ENCODE peak calls at places on chromosomes 3 and 15, in seven cellular contexts. R is WTC11, P is GM23338, U is progenitor cell of endocrine pancreas, Y is bronchial epithelial cell, E is fibroblast of lung, L is GM12864. V is an unnamed sample.

GRCh38 chr3:42572278-42572677 is 9.5 kb downstream of the SEC22C start:
- DNase-seq in Y (peak), R (peak), U (no peak), L (no peak), P (peak), E (peak), V (peak)

GRCh38 chr3:48601622-48601994 is 6.5 kb upstream of the COL7A1 start:
- DNase-seq in E (no peak), Y (no peak), U (no peak), L (no peak), P (no peak), R (no peak), V (no peak)

GRCh38 chr3:171229173-171229572 is 202.7 kb upstream of the SLC2A2 start:
- DNase-seq in U (no peak), Y (no peak), P (no peak), E (no peak), L (no peak), R (no peak), V (no peak)

GRCh38 chr15:71725215-71725955 is 85.0 kb upstream of the NR2E3 start:
- DNase-seq in L (no peak), R (no peak), E (no peak), P (no peak), U (no peak), Y (peak), V (no peak)

GRCh38 chr3:190320594-190321362 is 1.5 kb downstream of the CLDN1 start:
- DNase-seq in R (no peak), E (no peak), L (no peak), P (no peak), U (no peak), Y (no peak), V (no peak)

GRCh38 chr15:80550219-80550909 is 144.7 kb upstream of the ABHD17C start:
- DNase-seq in L (no peak), P (no peak), Y (peak), U (no peak), E (peak), R (no peak), V (no peak)

GRCh38 chr3:67648701-67649100 is 5.7 kb downstream of the SUCLG2 start:
- DNase-seq in P (no peak), U (no peak), R (no peak), E (peak), L (no peak), Y (no peak), V (no peak)

GRCh38 chr3:132180337-132180791 is 136.8 kb upstream of the ACP3 start:
- DNase-seq in L (peak), E (peak), Y (peak), R (no peak), U (no peak), P (peak), V (peak)

GRCh38 chr15:90126022-90126421 is 23.8 kb upstream of the IDH2 start:
- DNase-seq in E (no peak), L (no peak), U (peak), R (no peak), Y (no peak), P (no peak), V (no peak)

GRCh38 chr3:71926242-71926560 is 141.3 kb upstream of the PROK2 start:
- DNase-seq in P (peak), Y (peak), L (no peak), E (peak), U (peak), R (peak), V (peak)

GRCh38 chr3:64185436-64185835 is 39.8 kb downstream of the PRICKLE2 start:
- DNase-seq in Y (peak), E (no peak), R (no peak), L (no peak), U (no peak), P (no peak), V (no peak)

GRCh38 chr3:16513141-16514020 is at the start of gene RFTN1:
- DNase-seq in Y (peak), L (no peak), E (peak), R (peak), P (peak), U (peak), V (peak)

GRCh38 chr3:157447026-157447694 is 10.5 kb downstream of the PTX3 start:
- DNase-seq in Y (peak), L (no peak), P (peak), R (no peak), E (peak), U (no peak), V (no peak)

GRCh38 chr15:100191161-100191560 is 150.6 kb downstream of the ADAMTS17 start:
- DNase-seq in L (no peak), Y (peak), E (no peak), R (no peak), P (no peak), U (no peak), V (no peak)

GRCh38 chr3:56188201-56188600 is 280.1 kb downstream of the ERC2 start:
- DNase-seq in E (no peak), L (no peak), U (no peak), P (no peak), Y (no peak), R (no peak), V (no peak)

GRCh38 chr3:138673641-138674040 is 65.1 kb downstream of the FAIM start:
- DNase-seq in R (no peak), U (no peak), E (peak), L (no peak), P (peak), Y (peak), V (no peak)

GRCh38 chr3:38468811-38469210 is 15.1 kb downstream of the ACVR2B start:
- DNase-seq in L (no peak), P (no peak), E (no peak), R (no peak), Y (no peak), U (no peak), V (no peak)
- TF ChIP-seq CTCF in L (no peak), P (no peak), E (no peak), R (no peak), Y (no peak), U (no peak), V (no peak)

GRCh38 chr3:6282920-6283319 is 578.0 kb upstream of the GRM7 start:
- DNase-seq in E (no peak), R (no peak), Y (no peak), L (no peak), P (no peak), U (no peak), V (no peak)

GRCh38 chr3:6287063-6287462 is 573.9 kb upstream of the GRM7 start:
- DNase-seq in P (no peak), E (peak), R (no peak), U (no peak), L (no peak), Y (no peak), V (no peak)

GRCh38 chr3:6281662-6282061 is 579.3 kb upstream of the GRM7 start:
- DNase-seq in L (no peak), R (no peak), E (no peak), U (no peak), Y (no peak), P (no peak), V (no peak)
- TF ChIP-seq CTCF in L (no peak), R (no peak), E (no peak), U (no peak), Y (no peak), P (no peak), V (no peak)

GRCh38 chr3:159821737-159822136 is 166.9 kb upstream of the IL12A start:
- DNase-seq in U (no peak), E (no peak), L (no peak), R (no peak), P (no peak), Y (no peak), V (no peak)

GRCh38 chr3:159828542-159828943 is 160.1 kb upstream of the IL12A start:
- DNase-seq in Y (peak), L (no peak), E (peak), P (peak), R (no peak), U (no peak), V (no peak)

GRCh38 chr3:159824341-159824740 is 164.3 kb upstream of the IL12A start:
- DNase-seq in E (peak), U (no peak), Y (peak), P (no peak), L (no peak), R (no peak), V (no peak)

GRCh38 chr3:159823763-159824162 is 164.9 kb upstream of the IL12A start:
- DNase-seq in P (no peak), L (no peak), U (no peak), E (no peak), R (no peak), Y (no peak), V (no peak)

DNA sequence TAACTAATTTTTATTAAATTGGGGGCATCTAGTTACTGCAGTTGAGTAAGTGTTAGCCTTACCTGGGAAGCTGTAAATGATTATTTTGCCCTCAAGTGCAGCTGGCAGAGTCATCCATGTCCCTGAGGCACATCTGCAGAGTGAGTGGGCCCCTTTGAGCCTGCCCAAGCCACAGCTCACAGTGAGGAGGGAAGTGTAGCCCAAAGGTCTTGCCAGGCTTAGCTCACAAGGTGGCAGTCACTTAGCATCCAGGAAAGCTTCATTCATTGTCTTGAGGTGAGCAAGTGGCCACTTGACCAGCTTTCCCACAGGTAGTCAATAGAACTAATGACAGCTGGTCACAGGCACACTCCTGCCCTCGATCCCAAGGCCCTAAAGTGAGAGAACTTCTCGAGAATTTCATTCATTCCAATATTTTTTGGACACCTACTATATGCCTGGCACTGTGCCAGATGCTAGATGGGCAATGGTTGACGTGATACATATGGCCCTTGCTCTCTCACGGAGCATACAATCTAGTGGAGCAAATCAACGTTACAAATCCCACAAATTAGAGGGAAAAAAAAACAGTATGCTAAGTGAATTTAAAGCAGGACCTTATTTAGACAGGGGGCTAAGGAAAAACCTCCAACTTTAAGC is 163.3 kb upstream of the IL12A start:
- DNase-seq in U (no peak), R (no peak), E (no peak), Y (no peak), P (no peak), L (no peak), V (no peak)
- TF ChIP-seq CTCF in U (no peak), R (no peak), E (no peak), Y (peak), P (peak), L (no peak), V (no peak)

GRCh38 chr15:56918046-56918906 is at the start of gene TCF12:
- DNase-seq in R (peak), Y (peak), P (peak), E (peak), L (peak), U (peak), V (peak)
- TF ChIP-seq CTCF in R (no peak), Y (peak), P (peak), E (peak), L (peak), U (peak), V (no peak)

DNA sequence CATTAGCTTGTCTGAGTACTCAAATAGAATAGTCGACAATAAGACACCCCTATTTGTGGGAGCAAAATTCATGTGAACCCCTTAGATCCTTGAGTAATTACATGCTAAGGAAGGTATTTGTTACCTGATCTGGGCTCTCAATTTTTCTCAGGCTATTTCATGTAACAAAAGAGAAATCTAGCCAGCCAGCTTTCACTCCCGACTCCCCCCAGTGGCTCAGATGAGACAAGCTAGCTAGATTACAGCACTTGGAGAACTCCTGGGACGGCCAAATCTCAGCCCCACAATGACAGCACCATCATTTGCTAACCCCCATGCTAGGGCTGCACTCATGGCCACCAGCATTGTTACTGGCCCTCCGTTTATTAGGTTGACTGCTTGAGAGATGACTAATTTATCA is 41.3 kb downstream of the GLDN start:
- DNase-seq in U (no peak), L (no peak), E (peak), Y (peak), R (peak), P (peak), V (peak)
- TF ChIP-seq CTCF in U (peak), L (peak), E (peak), Y (peak), R (no peak), P (peak), V (peak)

DNA sequence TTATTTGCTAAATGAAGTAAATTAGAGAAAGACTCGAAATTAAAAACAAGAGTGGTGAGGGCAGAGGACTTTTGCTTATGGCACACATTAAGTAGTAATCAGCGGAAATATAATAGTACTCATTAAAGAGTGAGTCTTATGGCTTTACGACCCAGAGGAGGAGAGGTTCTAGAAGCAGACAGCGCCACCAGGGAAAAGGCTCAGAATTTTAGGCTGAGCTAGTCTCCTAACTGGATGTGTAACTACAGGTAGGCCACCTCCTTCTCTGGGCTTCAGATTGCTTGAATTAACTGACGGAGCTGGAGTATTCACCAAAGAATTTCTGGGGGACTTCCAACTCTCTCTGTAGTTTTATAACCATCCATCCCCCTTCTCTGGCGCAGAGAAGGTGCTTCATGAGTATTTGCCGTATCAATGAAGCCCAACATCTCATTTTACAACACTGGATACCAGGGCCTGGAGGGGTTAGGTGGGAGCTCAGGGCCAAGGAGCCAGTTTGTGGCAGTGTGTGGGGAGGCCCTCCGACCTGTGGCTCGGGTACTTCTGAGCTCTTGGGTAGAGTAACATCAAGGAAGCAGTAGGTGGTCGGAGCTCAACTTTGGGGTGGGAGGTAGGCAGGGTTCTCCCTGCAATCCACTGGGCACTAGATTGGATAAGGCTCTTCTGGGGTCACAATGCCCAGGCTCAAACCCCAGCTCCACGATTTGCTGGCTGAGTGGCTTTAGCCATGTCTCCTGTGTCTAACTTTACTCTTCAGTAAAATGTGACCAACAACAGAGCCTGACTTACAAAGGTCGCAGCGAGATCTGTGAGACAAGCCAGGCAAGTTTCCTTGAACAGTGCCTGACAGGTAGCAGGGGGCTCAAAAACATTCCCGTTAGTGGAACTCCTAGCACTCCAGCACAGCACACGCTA is 1.1 kb downstream of the CHCHD4 start:
- DNase-seq in R (no peak), E (no peak), P (peak), Y (no peak), U (no peak), L (no peak), V (no peak)
- TF ChIP-seq CTCF in R (no peak), E (no peak), P (no peak), Y (no peak), U (no peak), L (no peak), V (no peak)

GRCh38 chr3:186075489-186075888 is 33.4 kb downstream of the ETV5 start:
- DNase-seq in E (no peak), U (no peak), L (no peak), R (no peak), P (no peak), Y (peak), V (no peak)
- TF ChIP-seq CTCF in E (no peak), U (no peak), L (no peak), R (no peak), P (no peak), Y (no peak), V (no peak)